ENCODE peak calls at places on chromosomes 7 and 10, in five cellular contexts. A, B, Y, W and D are unnamed samples.

GRCh38 chr7:134844200-134844599 is 64.8 kb downstream of the CALD1 start:
- DNase-seq in W (no peak), B (peak; percentile 51), Y (no peak), A (no peak), D (no peak)

GRCh38 chr7:150313870-150314269 is 9.3 kb upstream of the LRRC61 start:
- DNase-seq in Y (no peak), B (no peak), W (no peak), A (no peak), D (no peak)

GRCh38 chr7:27714831-27715444 is 25.0 kb upstream of the TAX1BP1 start:
- DNase-seq in Y (no peak), W (no peak), A (no peak), B (peak; percentile 92), D (no peak)

GRCh38 chr10:91590142-91590903 is 42.5 kb downstream of the PPP1R3C start:
- DNase-seq in W (peak; percentile 47), A (peak; percentile 91), B (peak; percentile 39), Y (peak; percentile 89), D (no peak)

GRCh38 chr10:101075775-101076174 is 14.0 kb downstream of the KAZALD1 start:
- DNase-seq in B (no peak), W (no peak), Y (no peak), A (no peak), D (no peak)

GRCh38 chr10:31908157-31908556 is 20.5 kb downstream of the ARHGAP12 start:
- DNase-seq in A (peak; percentile 51), B (no peak), W (no peak), Y (no peak), D (no peak)

GRCh38 chr7:99737726-99738125 is 2.7 kb upstream of the CYP3A7 start:
- DNase-seq in B (peak; percentile 85), W (no peak), A (no peak), Y (no peak), D (no peak)

GRCh38 chr7:95302976-95303375 is 21.4 kb downstream of the PON1 start:
- DNase-seq in A (no peak), B (peak; percentile 6), Y (no peak), W (no peak), D (no peak)

GRCh38 chr10:17026686-17027485 is 102.7 kb downstream of the CUBN start:
- DNase-seq in Y (no peak), A (peak; percentile 79), W (no peak), B (peak; percentile 52), D (no peak)

DNA sequence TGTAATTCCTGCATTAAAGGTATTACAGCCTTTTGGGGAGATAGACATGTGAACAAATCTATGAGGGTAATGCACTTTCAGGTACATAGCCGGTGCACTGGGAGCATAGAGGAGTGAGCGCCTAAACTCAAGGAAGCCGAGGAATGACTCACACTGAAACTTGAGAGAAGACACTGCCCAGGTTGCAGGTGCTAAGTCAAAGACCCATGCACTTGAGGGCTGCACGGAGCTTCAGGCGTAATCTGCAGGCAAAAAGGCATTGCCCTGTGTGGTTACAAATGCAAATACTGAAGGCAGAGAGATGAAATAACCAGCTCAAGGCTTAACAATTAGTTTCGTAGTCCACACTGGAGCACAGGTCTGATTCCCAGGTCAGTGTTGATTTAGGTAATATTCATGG is 51.0 kb upstream of the OSBPL3 start:
- DNase-seq in W (no peak), A (no peak), Y (no peak), B (no peak), D (no peak)
- H3K4me1 ChIP-seq in W (no peaks in the 10 kb centered on the region), A (peaks cover 40% of the 10 kb centered on the region), Y (no peaks in the 10 kb centered on the region), B (peaks cover 35% of the 10 kb centered on the region), D (peaks cover 22% of the 10 kb centered on the region)

GRCh38 chr7:55527314-55527713 is 45.0 kb downstream of the VOPP1 start:
- DNase-seq in B (no peak), A (no peak), Y (no peak), W (no peak), D (no peak)
- H3K4me1 ChIP-seq in B (peaks cover 13% of the 10 kb centered on the region), A (peaks cover 10% of the 10 kb centered on the region), Y (no peaks in the 10 kb centered on the region), W (peaks cover 15% of the 10 kb centered on the region), D (no peaks in the 10 kb centered on the region)

DNA sequence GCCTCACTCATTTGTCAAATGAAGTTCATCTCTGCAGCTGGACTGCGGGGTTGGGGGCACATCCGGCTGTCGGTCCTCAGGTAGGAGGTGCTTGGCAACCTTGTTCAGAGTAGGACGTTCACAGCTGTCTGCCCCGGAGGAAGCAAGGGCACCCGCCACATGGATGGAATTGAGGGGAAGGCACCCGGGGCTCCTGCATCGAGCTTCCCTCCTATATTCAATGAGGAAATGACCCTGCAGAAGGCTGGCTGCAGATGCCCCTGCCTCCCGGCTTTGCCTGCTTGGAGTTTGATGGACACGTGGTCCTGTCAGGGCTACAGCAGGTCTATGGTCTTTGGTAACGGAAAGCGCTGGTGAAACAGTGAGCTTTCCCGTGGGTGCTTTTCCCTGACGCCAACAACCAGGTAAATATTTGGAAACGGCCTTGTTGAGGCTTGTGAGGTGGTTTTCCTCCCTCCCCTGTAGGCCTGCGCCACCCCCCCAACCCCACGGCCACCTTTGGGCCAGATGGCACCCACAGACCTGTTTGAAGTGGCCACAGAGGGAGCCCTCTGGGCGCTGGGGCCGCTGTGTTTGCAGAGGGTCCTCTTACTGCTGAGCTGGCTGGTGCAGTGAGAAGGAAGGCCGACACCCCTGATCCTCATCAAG is 32.9 kb downstream of the HTRA1 start:
- DNase-seq in A (no peak), Y (peak; percentile 45), W (no peak), B (peak; percentile 67), D (no peak)
- H3K4me1 ChIP-seq in A (peaks cover 81% of the 10 kb centered on the region), Y (peaks cover 10% of the 10 kb centered on the region), W (peaks cover 15% of the 10 kb centered on the region), B (peaks cover 66% of the 10 kb centered on the region), D (peaks cover 7% of the 10 kb centered on the region)

GRCh38 chr7:44882899-44883298 is 2.4 kb downstream of the PURB start:
- DNase-seq in B (no peak), Y (no peak), W (no peak), A (peak; percentile 59), D (no peak)

GRCh38 chr7:44881066-44881600 is 4.2 kb downstream of the PURB start:
- DNase-seq in B (no peak), W (no peak), Y (no peak), A (peak; percentile 46), D (no peak)

GRCh38 chr7:44883961-44884360 is 1.4 kb downstream of the PURB start:
- DNase-seq in B (no peak), W (no peak), Y (no peak), A (no peak), D (no peak)

GRCh38 chr7:44881610-44882009 is 3.7 kb downstream of the PURB start:
- DNase-seq in Y (no peak), A (peak; percentile 78), B (peak; percentile 43), W (no peak), D (peak; percentile 77)

GRCh38 chr7:44880317-44881018 is 4.9 kb downstream of the PURB start:
- DNase-seq in Y (no peak), W (no peak), B (no peak), A (no peak), D (no peak)
- H3K4me1 ChIP-seq in Y (peaks cover 2% of the 10 kb centered on the region), W (peaks cover 60% of the 10 kb centered on the region), B (peaks cover 33% of the 10 kb centered on the region), A (peaks cover 38% of the 10 kb centered on the region), D (peaks cover 33% of the 10 kb centered on the region)

GRCh38 chr10:77387247-77387646 is 250.4 kb downstream of the KCNMA1 start:
- DNase-seq in W (no peak), A (no peak), Y (no peak), B (no peak), D (no peak)

GRCh38 chr10:77386833-77387232 is 250.8 kb downstream of the KCNMA1 start:
- DNase-seq in Y (no peak), B (no peak), W (no peak), A (peak; percentile 73), D (peak; percentile 64)

GRCh38 chr10:77390481-77390891 is 247.1 kb downstream of the KCNMA1 start:
- DNase-seq in B (peak; percentile 35), W (no peak), A (peak; percentile 51), Y (no peak), D (peak; percentile 10)

GRCh38 chr10:77386365-77386764 is 251.2 kb downstream of the KCNMA1 start:
- DNase-seq in Y (no peak), W (no peak), A (no peak), B (no peak), D (no peak)

DNA sequence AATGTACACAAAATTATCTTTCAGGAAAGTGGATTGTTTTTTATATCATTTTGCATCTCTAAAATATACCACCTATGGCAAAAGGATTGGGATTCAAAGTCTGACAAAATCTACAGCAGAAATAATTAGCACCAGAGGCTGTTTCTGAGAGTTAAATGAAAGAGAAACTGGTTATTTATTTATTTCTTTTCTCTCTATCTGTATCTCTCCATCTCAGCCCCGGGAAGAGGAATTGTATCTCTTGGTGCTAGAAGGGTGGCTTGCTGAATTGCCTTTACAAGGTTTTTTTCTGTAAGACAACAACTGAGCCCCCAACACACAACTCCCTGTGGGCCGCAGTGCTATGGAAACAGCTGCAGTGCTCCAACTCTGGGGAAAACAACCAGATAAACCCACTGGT is 249.0 kb downstream of the KCNMA1 start:
- DNase-seq in Y (no peak), W (no peak), B (no peak), A (no peak), D (no peak)
- H3K4me1 ChIP-seq in Y (no peaks in the 10 kb centered on the region), W (no peaks in the 10 kb centered on the region), B (peaks cover 43% of the 10 kb centered on the region), A (peaks cover 52% of the 10 kb centered on the region), D (peaks cover 17% of the 10 kb centered on the region)

GRCh38 chr7:47482013-47482761 is 99.7 kb downstream of the TNS3 start:
- DNase-seq in B (peak; percentile 86), A (peak; percentile 95), W (peak; percentile 57), Y (no peak), D (peak; percentile 80)

GRCh38 chr7:47484923-47485639 is 96.8 kb downstream of the TNS3 start:
- DNase-seq in B (no peak), Y (no peak), W (peak; percentile 31), A (no peak), D (no peak)

GRCh38 chr7:47485640-47486435 is 96.1 kb downstream of the TNS3 start:
- DNase-seq in B (no peak), Y (no peak), W (peak; percentile 60), A (peak; percentile 19), D (no peak)

GRCh38 chr7:47484457-47484856 is 97.5 kb downstream of the TNS3 start:
- DNase-seq in Y (no peak), A (no peak), B (no peak), W (peak; percentile 25), D (no peak)

GRCh38 chr7:47483604-47484273 is 98.2 kb downstream of the TNS3 start:
- DNase-seq in A (peak; percentile 38), B (no peak), W (peak; percentile 29), Y (no peak), D (peak; percentile 49)
- H3K4me1 ChIP-seq in A (peaks cover 28% of the 10 kb centered on the region), B (peaks cover 14% of the 10 kb centered on the region), W (peaks cover 67% of the 10 kb centered on the region), Y (peaks cover 26% of the 10 kb centered on the region), D (peaks cover 40% of the 10 kb centered on the region)

GRCh38 chr7:40024841-40025240 is 74.8 kb downstream of the CDK13 start:
- DNase-seq in A (no peak), B (peak; percentile 16), W (no peak), Y (no peak), D (no peak)

GRCh38 chr7:40024048-40024447 is 74.0 kb downstream of the CDK13 start:
- DNase-seq in A (no peak), W (no peak), B (no peak), Y (no peak), D (no peak)

GRCh38 chr7:40027545-40027944 is 77.5 kb downstream of the CDK13 start:
- DNase-seq in A (no peak), W (no peak), B (no peak), Y (no peak), D (no peak)
- H3K4me1 ChIP-seq in A (no peaks in the 10 kb centered on the region), W (no peaks in the 10 kb centered on the region), B (no peaks in the 10 kb centered on the region), Y (no peaks in the 10 kb centered on the region), D (no peaks in the 10 kb centered on the region)

GRCh38 chr10:103614511-103615158 is 121.1 kb downstream of the NEURL1 start:
- DNase-seq in Y (peak; percentile 52), A (peak; percentile 40), B (no peak), W (no peak), D (no peak)
- H3K4me1 ChIP-seq in Y (peaks cover 27% of the 10 kb centered on the region), A (peaks cover 69% of the 10 kb centered on the region), B (no peaks in the 10 kb centered on the region), W (peaks cover 11% of the 10 kb centered on the region), D (no peaks in the 10 kb centered on the region)

GRCh38 chr10:69356187-69356586 is 60.5 kb downstream of the TACR2 start:
- DNase-seq in B (no peak), Y (no peak), A (no peak), W (no peak), D (no peak)
- H3K4me1 ChIP-seq in B (peaks cover 48% of the 10 kb centered on the region), Y (peaks cover 25% of the 10 kb centered on the region), A (peaks cover 53% of the 10 kb centered on the region), W (peaks cover 77% of the 10 kb centered on the region), D (peaks cover 21% of the 10 kb centered on the region)